ENCODE peak calls at places on chromosomes 12 and 14, in seven cellular contexts. Q is SK-N-SH, Y is neuronal stem cell, L is A549, B is mesendoderm, E is neural progenitor cell, K is OCI-LY7. S is an unnamed sample.
A peak's percentile ranks its signal among the peaks of the same experiment; 100 is the strongest.

GRCh38 chr14:93953263-93953662 is 23.1 kb downstream of the ASB2 start:
- DNase-seq in Q (peak; percentile 42), Y (no peak), L (no peak), B (peak; percentile 34), E (peak; percentile 52), K (peak; percentile 49), S (no peak)

GRCh38 chr14:102493585-102493984 is 16.0 kb downstream of the ANKRD9 start:
- DNase-seq in Q (no peak), Y (no peak), L (no peak), B (no peak), E (no peak), K (no peak), S (no peak)

GRCh38 chr14:68191567-68192321 is 372.2 kb downstream of the RAD51B start:
- DNase-seq in Q (no peak), Y (no peak), L (peak; percentile 62), B (no peak), E (no peak), K (no peak), S (no peak)

GRCh38 chr12:54412786-54413185 is 6.3 kb downstream of the ITGA5 start:
- DNase-seq in Q (no peak), Y (no peak), L (no peak), B (no peak), E (no peak), K (no peak), S (no peak)

GRCh38 chr12:73225941-73226340 is 953.8 kb downstream of the TRHDE start:
- DNase-seq in Q (no peak), Y (no peak), L (no peak), B (no peak), E (no peak), K (no peak), S (no peak)

GRCh38 chr14:31930493-31931225 is 146.4 kb upstream of the ARHGAP5 start:
- DNase-seq in Q (no peak), Y (no peak), L (peak; percentile 38), B (no peak), E (no peak), K (no peak), S (no peak)

GRCh38 chr14:63228221-63228620 is 24.0 kb downstream of the RHOJ start:
- DNase-seq in Q (no peak), Y (no peak), L (no peak), B (no peak), E (no peak), K (no peak), S (no peak)

GRCh38 chr12:89832336-89832735 is 123.7 kb upstream of the ATP2B1 start:
- DNase-seq in Q (no peak), Y (no peak), L (no peak), B (no peak), E (no peak), K (no peak), S (no peak)

GRCh38 chr14:23579739-23580138 is 1.1 kb upstream of the JPH4 start:
- DNase-seq in Q (no peak), Y (no peak), L (no peak), B (no peak), E (no peak), K (no peak), S (no peak)

GRCh38 chr14:36662543-36663403 is 1.1 kb downstream of the PAX9 start:
- DNase-seq in Q (no peak), Y (no peak), L (peak; percentile 31), B (peak; percentile 68), E (peak; percentile 73), K (no peak), S (no peak)

DNA sequence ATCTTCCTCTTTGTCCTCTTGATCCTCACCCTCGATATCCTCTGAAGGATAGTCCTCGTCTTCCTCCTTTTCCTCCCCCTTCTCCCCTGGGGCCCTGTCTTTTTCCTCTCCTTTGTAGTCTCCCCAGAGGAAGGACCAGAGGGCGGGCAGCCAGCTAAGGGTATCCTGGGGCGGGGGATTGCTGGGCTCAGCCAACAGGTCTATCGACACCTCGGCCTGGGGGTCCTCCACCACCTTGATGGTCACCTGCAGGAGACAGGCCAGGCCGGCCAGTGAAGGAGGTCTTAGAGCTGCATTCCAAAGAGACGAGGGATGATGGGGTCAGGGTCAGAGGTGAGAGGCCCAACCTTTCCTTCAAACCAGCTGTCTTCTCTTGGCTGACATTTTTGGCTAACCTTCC is 16.2 kb downstream of the ISM2 start:
- DNase-seq in Q (no peak), Y (no peak), L (no peak), B (no peak), E (no peak), K (no peak), S (no peak)
- H3K4me2 ChIP-seq in Q (no peak overlapping the region), Y (no peak overlapping the region), L (no peak overlapping the region), B (no peak overlapping the region), E (no peak overlapping the region), K (no peak overlapping the region), S (no peak overlapping the region)

DNA sequence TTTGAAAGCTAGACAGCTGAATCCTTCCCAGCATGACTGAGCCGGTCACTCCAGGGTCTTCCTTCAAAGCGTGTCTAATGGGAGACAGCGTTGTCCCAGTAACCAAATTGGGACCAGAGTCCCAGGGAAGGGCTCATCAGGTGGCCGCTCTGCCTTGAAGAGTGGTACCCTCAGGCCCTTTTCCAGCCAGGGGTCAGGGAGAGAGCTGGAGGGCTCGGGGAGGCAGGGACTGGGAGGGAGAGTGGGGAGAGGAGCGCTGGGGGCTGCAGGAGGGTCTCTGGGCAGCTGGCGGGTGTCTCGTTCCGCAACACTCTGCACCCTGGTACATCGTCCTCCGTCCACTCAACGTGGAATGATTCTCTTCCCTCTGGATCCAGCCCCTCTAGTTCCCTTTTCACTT is 1.6 kb upstream of the RTL1 start:
- DNase-seq in Q (peak; percentile 44), Y (no peak), L (no peak), B (no peak), E (peak; percentile 26), K (no peak), S (no peak)
- H3K4me2 ChIP-seq in Q (no peak overlapping the region), Y (no peak overlapping the region), L (no peak overlapping the region), B (no peak overlapping the region), E (peak overlapping the region; percentile 96), K (no peak overlapping the region), S (no peak overlapping the region)

GRCh38 chr14:74954232-74954946 is 1.0 kb downstream of the PGF start:
- DNase-seq in Q (peak; percentile 82), Y (no peak), L (no peak), B (no peak), E (peak; percentile 65), K (no peak), S (no peak)
- H3K4me2 ChIP-seq in Q (peak overlapping the region; percentile 85), Y (no peak overlapping the region), L (peak overlapping the region; percentile 89), B (peak overlapping the region; percentile 29), E (peak overlapping the region; percentile 78), K (no peak overlapping the region), S (no peak overlapping the region)

GRCh38 chr14:96575233-96575632 is 73.1 kb downstream of the PAPOLA start:
- DNase-seq in Q (no peak), Y (no peak), L (no peak), B (no peak), E (no peak), K (no peak), S (no peak)

GRCh38 chr14:96574633-96575191 is 72.5 kb downstream of the PAPOLA start:
- DNase-seq in Q (no peak), Y (no peak), L (no peak), B (no peak), E (no peak), K (no peak), S (no peak)

GRCh38 chr14:96573473-96574100 is 71.4 kb downstream of the PAPOLA start:
- DNase-seq in Q (no peak), Y (no peak), L (no peak), B (peak; percentile 51), E (no peak), K (no peak), S (no peak)

GRCh38 chr14:96576359-96576758 is 74.2 kb downstream of the PAPOLA start:
- DNase-seq in Q (no peak), Y (no peak), L (no peak), B (no peak), E (no peak), K (peak; percentile 55), S (no peak)

DNA sequence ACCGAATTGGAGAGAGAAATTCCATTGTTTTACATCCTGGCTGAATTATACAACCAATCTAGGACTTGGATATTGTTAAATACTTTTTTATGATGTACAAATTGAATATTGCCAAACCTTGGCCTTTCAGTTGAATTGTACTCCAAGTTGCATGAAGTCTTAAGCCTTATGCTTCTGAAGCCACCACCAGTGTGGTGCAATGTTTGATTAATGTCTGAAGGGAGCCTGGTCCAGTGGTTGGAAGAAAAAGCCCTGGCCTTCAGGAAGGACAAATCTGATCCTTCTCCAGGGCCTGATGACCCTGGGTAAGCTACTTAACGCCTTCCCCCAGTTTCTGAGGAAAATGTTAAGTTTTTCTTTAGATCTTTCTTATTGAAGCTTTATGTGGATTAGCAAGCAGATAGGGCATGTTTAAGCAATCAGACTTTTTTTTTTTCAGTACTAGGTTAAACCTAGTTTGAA is 72.0 kb downstream of the PAPOLA start:
- DNase-seq in Q (no peak), Y (no peak), L (no peak), B (no peak), E (no peak), K (no peak), S (no peak)
- H3K4me2 ChIP-seq in Q (no peak overlapping the region), Y (no peak overlapping the region), L (no peak overlapping the region), B (no peak overlapping the region), E (no peak overlapping the region), K (no peak overlapping the region), S (no peak overlapping the region)

GRCh38 chr12:92995258-92995905 is 66.3 kb upstream of the EEA1 start:
- DNase-seq in Q (no peak), Y (no peak), L (no peak), B (no peak), E (no peak), K (peak; percentile 90), S (no peak)
- H3K4me2 ChIP-seq in Q (no peak overlapping the region), Y (no peak overlapping the region), L (no peak overlapping the region), B (no peak overlapping the region), E (no peak overlapping the region), K (peak overlapping the region; percentile 63), S (no peak overlapping the region)

GRCh38 chr14:55446127-55446736 is 5.8 kb upstream of the TBPL2 start:
- DNase-seq in Q (peak; percentile 75), Y (peak; percentile 82), L (peak; percentile 61), B (peak; percentile 88), E (peak; percentile 91), K (peak; percentile 71), S (peak; percentile 47)
- H3K4me2 ChIP-seq in Q (peak overlapping the region; percentile 42), Y (no peak overlapping the region), L (peak overlapping the region; percentile 53), B (no peak overlapping the region), E (no peak overlapping the region), K (no peak overlapping the region), S (no peak overlapping the region)

GRCh38 chr12:120444676-120445075 is 1.5 kb downstream of the TRIAP1 start:
- DNase-seq in Q (no peak), Y (no peak), L (no peak), B (no peak), E (no peak), K (no peak), S (no peak)
- H3K4me2 ChIP-seq in Q (peak overlapping the region; percentile 80), Y (no peak overlapping the region), L (peak overlapping the region; percentile 82), B (no peak overlapping the region), E (peak overlapping the region; percentile 90), K (peak overlapping the region; percentile 92), S (no peak overlapping the region)

DNA sequence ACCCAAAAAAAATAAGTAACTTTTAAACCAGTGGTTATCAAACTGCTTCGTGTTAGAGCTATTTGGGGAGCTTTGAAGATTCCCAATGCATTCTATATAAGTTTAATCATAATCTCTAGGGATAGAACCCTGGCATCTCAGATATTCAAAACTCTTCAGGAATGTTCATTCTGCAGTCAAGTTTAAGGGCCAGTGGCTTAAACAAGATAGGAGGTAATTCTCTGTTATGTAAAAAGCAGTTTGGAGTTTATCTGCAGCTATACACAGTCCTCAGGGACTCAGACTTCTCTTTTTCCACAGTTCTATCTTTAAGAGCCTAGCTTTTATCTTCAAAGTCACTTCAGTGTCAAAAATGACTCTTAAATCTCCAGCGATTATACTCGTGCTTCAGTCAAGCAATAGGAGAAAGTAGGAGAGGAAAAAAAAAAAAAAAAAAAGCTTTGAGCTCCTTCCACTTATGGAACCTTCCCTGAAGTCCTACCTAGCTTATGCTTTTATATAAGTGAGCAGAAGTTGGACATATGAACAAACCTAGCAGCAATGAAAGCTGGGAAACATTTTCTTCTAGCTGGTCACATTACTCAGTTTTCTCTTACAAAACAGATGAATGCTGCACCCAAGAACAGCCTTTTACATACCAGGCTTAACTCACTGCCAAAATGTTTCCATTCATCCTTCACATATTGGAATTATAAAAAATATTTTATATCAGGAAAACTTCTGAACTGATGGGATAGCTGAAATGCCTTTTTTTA is 302.8 kb downstream of the FSCB start:
- DNase-seq in Q (no peak), Y (no peak), L (no peak), B (peak; percentile 79), E (no peak), K (no peak), S (no peak)
- H3K4me2 ChIP-seq in Q (no peak overlapping the region), Y (no peak overlapping the region), L (no peak overlapping the region), B (no peak overlapping the region), E (no peak overlapping the region), K (no peak overlapping the region), S (no peak overlapping the region)